ENCODE peak calls at places on chromosome 21, in six cellular contexts. Q is breast epithelium; G is posterior cingulate gyrus; E is GM10248; F is kidney epithelial cell; L is activated CD8-positive, alpha-beta memory T cell treated with anti-CD3 and anti-CD28 coated beads for 24 hours. C is an unnamed sample.

GRCh38 chr21:39000496-39000895 is 182.8 kb downstream of the PSMG1 start:
- DNase-seq in Q (no peak), G (no peak), E (no peak), F (no peak), L (no peak), C (peak)

GRCh38 chr21:33403128-33403785 is at the start of gene IFNGR2:
- DNase-seq in Q (no peak), G (no peak), E (peak), F (no peak), L (peak), C (peak)

GRCh38 chr21:36212513-36212780 is 55.8 kb downstream of the DOP1B start:
- DNase-seq in Q (no peak), G (no peak), E (no peak), F (no peak), L (no peak), C (no peak)

GRCh38 chr21:34965200-34966174 is 83.6 kb downstream of the RUNX1 start:
- DNase-seq in Q (no peak), G (no peak), E (no peak), F (no peak), L (peak), C (no peak)

GRCh38 chr21:27818847-27819246 is 852.0 kb upstream of the ADAMTS5 start:
- DNase-seq in Q (no peak), G (no peak), E (no peak), F (peak), L (no peak), C (no peak)

GRCh38 chr21:35394634-35395369 is 345.7 kb upstream of the RUNX1 start:
- DNase-seq in Q (no peak), G (no peak), E (no peak), F (no peak), L (no peak), C (no peak)

GRCh38 chr21:14600569-14601308 is 54.6 kb upstream of the SAMSN1 start:
- DNase-seq in Q (no peak), G (no peak), E (no peak), F (no peak), L (no peak), C (no peak)

GRCh38 chr21:14880922-14881321 is 183.9 kb downstream of the NRIP1 start:
- DNase-seq in Q (no peak), G (no peak), E (no peak), F (no peak), L (no peak), C (no peak)

GRCh38 chr21:32350981-32351380 is 41.8 kb downstream of the URB1 start:
- DNase-seq in Q (no peak), G (no peak), E (no peak), F (no peak), L (peak), C (no peak)

GRCh38 chr21:37266515-37267221 is 466 bp downstream of the VPS26C start:
- DNase-seq in Q (no peak), G (no peak), E (peak), F (no peak), L (no peak), C (no peak)

GRCh38 chr21:38965241-38965640 is 159.5 kb downstream of the ETS2 start:
- DNase-seq in Q (no peak), G (no peak), E (no peak), F (no peak), L (no peak), C (no peak)

GRCh38 chr21:37073417-37074194 is 552 bp downstream of the TTC3 start:
- DNase-seq in Q (peak), G (peak), E (peak), F (no peak), L (peak), C (peak)